ENCODE peak calls at places on chromosomes 5 and 9, in seven cellular contexts. Y is SK-N-SH, Z is A549, A is HepG2, M is HL-60, X is K562, P is HCT116. L is an unnamed sample.
A peak's percentile ranks its signal among the peaks of the same experiment; 100 is the strongest.

GRCh38 chr5:17228833-17229291 is 11.4 kb downstream of the BASP1 start:
- DNase-seq in M (no peak), P (no peak), Z (no peak), Y (no peak), X (no peak), A (no peak), L (no peak)

GRCh38 chr9:75019022-75019421 is 9.1 kb downstream of the CARNMT1 start:
- DNase-seq in Y (no peak), X (no peak), P (no peak), A (no peak), M (no peak), Z (no peak), L (no peak)

GRCh38 chr9:6433405-6433804 is 20.4 kb downstream of the UHRF2 start:
- DNase-seq in Y (no peak), M (no peak), A (no peak), Z (no peak), P (no peak), X (no peak), L (no peak)

GRCh38 chr9:134642385-134643181 is 980 bp downstream of the COL5A1 start:
- DNase-seq in A (no peak), Z (peak; percentile 64), Y (peak; percentile 66), P (no peak), X (no peak), M (no peak), L (no peak)

GRCh38 chr9:132160802-132161742 is 786 bp upstream of the NTNG2 start:
- DNase-seq in P (no peak), X (no peak), M (peak; percentile 64), Y (peak; percentile 84), Z (peak; percentile 43), A (no peak), L (no peak)

GRCh38 chr9:472676-473075 is 258.0 kb downstream of the DOCK8 start:
- DNase-seq in A (no peak), X (no peak), Z (no peak), M (no peak), P (no peak), Y (no peak), L (no peak)

GRCh38 chr9:122538757-122539156 is 11.7 kb upstream of the OR1N1 start:
- DNase-seq in Y (no peak), X (no peak), A (no peak), P (no peak), Z (no peak), M (no peak), L (no peak)

GRCh38 chr5:139863855-139864558 is 68.4 kb downstream of the PSD2 start:
- DNase-seq in P (no peak), Z (peak; percentile 80), M (no peak), Y (peak; percentile 85), X (peak; percentile 75), A (peak; percentile 28), L (peak; percentile 38)

GRCh38 chr9:108469654-108470053 is 386.1 kb downstream of the ACTL7B start:
- DNase-seq in M (peak; percentile 15), Y (no peak), Z (no peak), X (no peak), P (no peak), A (no peak), L (no peak)

GRCh38 chr9:19185191-19185590 is 45.3 kb upstream of the DENND4C start:
- DNase-seq in P (no peak), A (no peak), Z (no peak), Y (no peak), X (no peak), M (no peak), L (no peak)

GRCh38 chr9:86766912-86767311 is 180.4 kb downstream of the GAS1 start:
- DNase-seq in M (peak; percentile 93), A (peak; percentile 13), Y (no peak), P (peak; percentile 75), X (no peak), Z (no peak), L (no peak)

GRCh38 chr9:133368249-133368881 is 7.5 kb downstream of the SURF4 start:
- DNase-seq in M (no peak), A (no peak), Z (no peak), P (no peak), Y (peak; percentile 79), X (no peak), L (no peak)

GRCh38 chr5:154771383-154771901 is 16.3 kb downstream of the LARP1 start:
- DNase-seq in P (no peak), X (no peak), A (no peak), M (no peak), Z (no peak), Y (peak; percentile 79), L (no peak)

GRCh38 chr9:36332006-36332405 is 68.1 kb downstream of the RNF38 start:
- DNase-seq in M (no peak), A (no peak), Y (no peak), Z (no peak), P (no peak), X (no peak), L (no peak)

GRCh38 chr9:3931996-3932906 is 367.6 kb downstream of the GLIS3 start:
- DNase-seq in M (no peak), P (no peak), Z (no peak), Y (no peak), A (no peak), X (no peak), L (no peak)

GRCh38 chr9:95092321-95093072 is 225.0 kb downstream of the FANCC start:
- DNase-seq in Y (peak; percentile 68), Z (no peak), P (peak; percentile 71), A (no peak), X (no peak), M (no peak), L (no peak)

GRCh38 chr9:95105519-95106287 is 211.8 kb downstream of the FANCC start:
- DNase-seq in Z (no peak), X (no peak), M (no peak), P (no peak), Y (no peak), A (no peak), L (no peak)

GRCh38 chr5:60076746-60077145 is 183.2 kb upstream of the PDE4D start:
- DNase-seq in X (no peak), M (no peak), A (no peak), P (no peak), Z (no peak), Y (no peak), L (no peak)

GRCh38 chr5:166286832-166287231 is 2004.6 kb upstream of the WWC1 start:
- DNase-seq in Y (no peak), Z (no peak), A (no peak), P (no peak), X (no peak), M (no peak), L (no peak)

GRCh38 chr5:81753429-81753828 is 2.5 kb upstream of the SSBP2 start:
- DNase-seq in A (no peak), M (no peak), Z (no peak), P (no peak), Y (no peak), X (no peak), L (no peak)

GRCh38 chr5:119378075-119378699 is 22.4 kb downstream of the TNFAIP8 start:
- DNase-seq in Y (no peak), X (no peak), M (no peak), Z (no peak), A (no peak), P (no peak), L (no peak)

GRCh38 chr5:77546-77945 is 14.4 kb upstream of the PLEKHG4B start:
- DNase-seq in M (no peak), Z (no peak), A (no peak), P (no peak), X (no peak), Y (no peak), L (no peak)
- TF ChIP-seq REST in M (no peak), Z (no peak), A (no peak), P (no peak), X (no peak), Y (no peak), L (no peak)

GRCh38 chr5:164735334-164735733 is 1229.9 kb downstream of the MAT2B start:
- DNase-seq in P (no peak), Y (no peak), M (no peak), Z (no peak), X (no peak), A (no peak), L (no peak)
- H3K27ac ChIP-seq in P (no peak overlapping the region), Y (no peak overlapping the region), M (no peak overlapping the region), Z (no peak overlapping the region), X (no peak overlapping the region), A (no peak overlapping the region), L (no peak overlapping the region)

GRCh38 chr5:150989695-150990094 is 30.7 kb upstream of the GPX3 start:
- DNase-seq in M (no peak), A (no peak), Z (no peak), Y (no peak), X (peak; percentile 37), P (no peak), L (no peak)
- TF ChIP-seq REST in M (no peak), A (no peak), Z (no peak), Y (no peak), X (no peak), P (no peak), L (no peak)

DNA sequence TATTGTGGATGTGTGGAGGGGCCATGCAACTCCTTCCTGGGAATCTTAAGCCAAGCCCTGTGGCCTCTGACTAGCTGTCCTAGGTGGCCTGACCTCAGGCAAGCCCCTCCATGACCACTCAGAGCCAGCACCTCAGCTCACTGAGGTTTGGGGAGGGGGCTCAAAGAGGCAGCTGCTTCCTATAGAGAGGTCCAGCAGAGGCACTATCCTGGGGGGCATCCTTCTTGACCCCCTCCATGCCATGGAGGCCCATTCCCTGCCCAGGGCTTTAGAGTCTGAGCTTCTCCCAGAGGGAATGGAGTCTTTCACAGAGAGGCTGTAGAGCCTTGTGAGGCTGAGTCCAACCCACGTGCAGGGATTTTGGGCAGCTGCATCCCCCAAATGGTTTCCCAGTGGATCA is 17.0 kb downstream of the IRF1 start:
- DNase-seq in M (no peak), A (no peak), Y (no peak), P (no peak), X (no peak), Z (no peak), L (no peak)
- H3K27ac ChIP-seq in M (no peak overlapping the region), A (no peak overlapping the region), Y (no peak overlapping the region), P (no peak overlapping the region), X (no peak overlapping the region), Z (no peak overlapping the region), L (no peak overlapping the region)

DNA sequence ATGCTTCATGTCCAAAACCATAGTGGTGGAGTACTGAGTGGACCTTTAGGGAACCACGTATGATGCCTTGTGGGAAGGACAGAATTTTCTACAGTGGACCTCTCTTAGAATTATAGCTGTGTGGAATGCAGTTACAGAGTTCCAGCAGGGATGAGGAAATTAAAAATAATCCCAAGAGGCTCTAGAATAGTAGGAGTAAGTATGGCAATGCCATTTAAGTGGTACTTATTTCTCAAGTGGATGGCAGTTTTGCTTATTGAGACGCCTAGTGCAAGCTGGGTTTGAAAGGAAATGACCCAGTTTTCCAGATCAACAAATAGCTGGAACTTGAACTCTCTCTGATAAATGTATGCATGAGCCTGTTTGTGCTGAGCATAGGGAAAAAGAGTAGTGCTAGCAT is 431.6 kb downstream of the PRR16 start:
- DNase-seq in X (no peak), M (no peak), A (no peak), Z (no peak), Y (no peak), P (no peak), L (no peak)
- TF ChIP-seq REST in X (no peak), M (no peak), A (no peak), Z (no peak), Y (no peak), P (no peak), L (no peak)

L was measured in Panc1.